ENCODE peak calls at places on chromosomes 13 and 19, in seven cellular contexts. T is endothelial cell of umbilical vein, O is dorsolateral prefrontal cortex, B is endodermal cell, Z is ascending aorta, X is ovary, J is adrenal gland. E is an unnamed sample. For H3K27me3, the result is how much of the 10 kb centered on the place peaks cover.

GRCh38 chr13:77026255-77026782 is 640 bp downstream of the FBXL3 start:
- DNase-seq in T (peak), O (peak), B (peak), Z (peak), X (peak), J (peak), E (peak)

GRCh38 chr13:88051746-88052482 is 380.7 kb downstream of the SLITRK5 start:
- DNase-seq in T (no peak), O (no peak), B (peak), Z (no peak), X (no peak), J (no peak), E (no peak)

GRCh38 chr19:2533686-2534085 is 57.8 kb downstream of the GADD45B start:
- DNase-seq in T (peak), O (no peak), B (no peak), Z (no peak), X (no peak), J (no peak), E (peak)

GRCh38 chr19:15199652-15200574 is 882 bp downstream of the NOTCH3 start:
- DNase-seq in T (no peak), O (no peak), B (peak), Z (no peak), X (peak), J (no peak), E (peak)

GRCh38 chr13:36774895-36775294 is 44.1 kb upstream of the RFXAP start:
- DNase-seq in T (peak), O (no peak), B (no peak), Z (no peak), X (no peak), J (no peak), E (no peak)

GRCh38 chr19:40528078-40528477 is 48.6 kb upstream of the SHKBP1 start:
- DNase-seq in T (no peak), O (no peak), B (no peak), Z (no peak), X (no peak), J (no peak), E (no peak)

GRCh38 chr19:49921871-49922755 is 6.9 kb upstream of the ATF5 start:
- DNase-seq in T (no peak), O (no peak), B (peak), Z (no peak), X (no peak), J (peak), E (peak)

GRCh38 chr13:99979453-99980200 is 2.0 kb upstream of the ZIC2 start:
- DNase-seq in T (no peak), O (no peak), B (peak), Z (no peak), X (no peak), J (no peak), E (no peak)

GRCh38 chr13:49214917-49215376 is 5.2 kb upstream of the MLNR start:
- DNase-seq in T (no peak), O (no peak), B (peak), Z (no peak), X (no peak), J (peak), E (peak)

GRCh38 chr13:105630411-105630810 is 905.1 kb downstream of the EFNB2 start:
- DNase-seq in T (no peak), O (no peak), B (no peak), Z (no peak), X (no peak), J (no peak), E (no peak)

GRCh38 chr19:51564791-51565190 is 6.3 kb upstream of the ZNF175 start:
- DNase-seq in T (no peak), O (no peak), B (peak), Z (no peak), X (no peak), J (no peak), E (no peak)

GRCh38 chr19:38993271-38993670 is 17.7 kb upstream of the FBXO17 start:
- DNase-seq in T (peak), O (no peak), B (no peak), Z (no peak), X (no peak), J (peak), E (peak)

GRCh38 chr13:94558721-94559120 is 37.2 kb downstream of the TGDS start:
- DNase-seq in T (no peak), O (no peak), B (no peak), Z (no peak), X (no peak), J (no peak), E (no peak)

GRCh38 chr13:67632590-67632989 is 402.5 kb upstream of the PCDH9 start:
- DNase-seq in T (no peak), O (no peak), B (no peak), Z (no peak), X (no peak), J (no peak), E (no peak)

GRCh38 chr19:46605356-46605821 is 4.3 kb downstream of the CALM3 start:
- DNase-seq in T (no peak), O (no peak), B (peak), Z (no peak), X (peak), J (no peak), E (no peak)

GRCh38 chr19:48498922-48499321 is 12.7 kb downstream of the LMTK3 start:
- DNase-seq in T (no peak), O (no peak), B (no peak), Z (no peak), X (no peak), J (no peak), E (no peak)

GRCh38 chr19:11422163-11423068 is 3.3 kb upstream of the RGL3 start:
- DNase-seq in T (peak), O (peak), B (peak), Z (peak), X (peak), J (peak), E (peak)

GRCh38 chr13:110405597-110406450 is 98.7 kb downstream of the COL4A2 start:
- DNase-seq in T (no peak), O (no peak), B (no peak), Z (no peak), X (no peak), J (no peak), E (peak)

GRCh38 chr13:67752741-67753140 is 522.6 kb upstream of the PCDH9 start:
- DNase-seq in T (no peak), O (no peak), B (no peak), Z (no peak), X (no peak), J (no peak), E (no peak)

GRCh38 chr19:15673176-15673654 is 328 bp downstream of the CYP4F12 start:
- DNase-seq in T (no peak), O (no peak), B (no peak), Z (no peak), X (no peak), J (peak), E (no peak)

GRCh38 chr13:50731400-50731799 is 112.1 kb downstream of the DLEU7 start:
- DNase-seq in T (peak), O (no peak), B (no peak), Z (no peak), X (no peak), J (no peak), E (peak)

GRCh38 chr13:46211521-46212351 is at the start of gene LRRC63:
- DNase-seq in T (peak), O (peak), B (peak), Z (peak), X (peak), J (peak), E (peak)

GRCh38 chr13:32205426-32206096 is 109.6 kb downstream of the ZAR1L start:
- DNase-seq in T (peak), O (no peak), B (no peak), Z (no peak), X (no peak), J (no peak), E (no peak)

GRCh38 chr19:58476498-58477015 is 405 bp downstream of the ZNF446 start:
- DNase-seq in T (no peak), O (peak), B (no peak), Z (no peak), X (no peak), J (no peak), E (no peak)

GRCh38 chr19:17195106-17195505 is 20.1 kb upstream of the USE1 start:
- DNase-seq in T (no peak), O (no peak), B (no peak), Z (no peak), X (no peak), J (no peak), E (no peak)

GRCh38 chr19:5309438-5310204 is 31.0 kb downstream of the PTPRS start:
- DNase-seq in T (no peak), O (peak), B (peak), Z (no peak), X (peak), J (no peak), E (no peak)

GRCh38 chr19:40357655-40358054 is 9.2 kb downstream of the PLD3 start:
- DNase-seq in T (peak), O (no peak), B (no peak), Z (no peak), X (no peak), J (no peak), E (no peak)

GRCh38 chr13:23792680-23793079 is 96.5 kb downstream of the MIPEP start:
- DNase-seq in T (no peak), O (no peak), B (no peak), Z (no peak), X (no peak), J (no peak), E (no peak)

GRCh38 chr19:5964816-5965565 is 12.9 kb downstream of the RANBP3 start:
- DNase-seq in T (no peak), O (no peak), B (no peak), Z (no peak), X (no peak), J (no peak), E (no peak)

GRCh38 chr13:43316997-43317396 is 293.6 kb downstream of the DNAJC15 start:
- DNase-seq in T (peak), O (peak), B (peak), Z (no peak), X (no peak), J (peak), E (peak)

GRCh38 chr19:29524912-29525870 is 603 bp upstream of the VSTM2B start:
- DNase-seq in T (no peak), O (peak), B (peak), Z (no peak), X (no peak), J (no peak), E (no peak)

GRCh38 chr19:3163230-3163886 is 15.2 kb upstream of the S1PR4 start:
- DNase-seq in T (peak), O (peak), B (peak), Z (no peak), X (peak), J (peak), E (no peak)

GRCh38 chr13:25111557-25111956 is 15.6 kb downstream of the PABPC3 start:
- DNase-seq in T (no peak), O (no peak), B (no peak), Z (no peak), X (no peak), J (no peak), E (peak)

GRCh38 chr13:89925107-89925506 is 1422.4 kb upstream of the MIR17HG start:
- DNase-seq in T (peak), O (no peak), B (peak), Z (no peak), X (no peak), J (no peak), E (peak)

GRCh38 chr19:29421186-29421525 is 104.6 kb upstream of the VSTM2B start:
- DNase-seq in T (no peak), O (no peak), B (no peak), Z (no peak), X (no peak), J (no peak), E (no peak)

GRCh38 chr13:83372786-83373185 is 509.5 kb downstream of the SLITRK1 start:
- DNase-seq in T (no peak), O (no peak), B (no peak), Z (no peak), X (no peak), J (no peak), E (peak)

GRCh38 chr13:20728579-20729300 is 25.2 kb downstream of the IL17D start:
- DNase-seq in T (peak), O (no peak), B (no peak), Z (no peak), X (no peak), J (no peak), E (no peak)

DNA sequence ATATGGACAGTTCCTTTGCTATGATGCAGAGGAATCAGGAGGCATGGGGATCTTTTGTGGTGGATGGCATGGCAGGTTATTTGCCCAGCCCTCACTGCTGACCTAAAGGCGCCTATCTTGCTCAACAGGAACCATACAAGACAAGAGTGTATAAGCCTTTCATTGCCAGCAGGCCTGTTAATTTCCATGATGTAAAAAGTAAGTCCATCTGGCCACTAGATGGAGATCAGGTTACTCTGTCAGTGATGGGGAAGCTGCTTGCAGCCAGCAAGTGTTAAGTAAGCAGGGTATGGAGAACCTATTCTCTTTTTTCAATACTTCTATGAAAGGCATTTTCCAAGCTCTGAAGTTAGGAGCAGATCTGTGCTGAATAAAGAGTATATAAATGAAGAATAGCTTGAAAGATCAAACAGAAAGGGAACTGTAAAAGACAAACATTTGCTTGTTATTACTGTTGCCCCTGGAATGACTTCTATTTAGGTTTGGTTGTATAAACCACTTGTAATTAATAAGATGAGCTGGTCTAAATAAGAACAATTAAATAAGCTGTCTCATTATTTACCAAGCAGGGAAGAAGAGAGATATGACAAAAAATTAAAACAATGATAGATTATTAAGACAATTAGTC is 210.9 kb downstream of the RGCC start:
- DNase-seq in T (peak), O (peak), B (peak), Z (no peak), X (no peak), J (peak), E (peak)
- TF ChIP-seq CTCF in T (peak), O (peak), B (peak), Z (peak), X (peak), J (peak), E (peak)

GRCh38 chr19:34135401-34135800 is 36.9 kb upstream of the LSM14A start:
- DNase-seq in T (no peak), O (no peak), B (no peak), Z (no peak), X (no peak), J (no peak), E (no peak)
- H3K4me3 ChIP-seq in T (no peak), O (no peak), B (peak), Z (no peak), X (no peak), J (no peak), E (no peak)

GRCh38 chr19:13865243-13865577 is 11.7 kb upstream of the NANOS3 start:
- DNase-seq in T (no peak), O (no peak), B (no peak), Z (no peak), X (no peak), J (no peak), E (no peak)

GRCh38 chr19:13869324-13869723 is 7.6 kb upstream of the NANOS3 start:
- DNase-seq in T (no peak), O (no peak), B (no peak), Z (no peak), X (no peak), J (no peak), E (no peak)

GRCh38 chr19:13865578-13866462 is 11.1 kb upstream of the NANOS3 start:
- DNase-seq in T (no peak), O (no peak), B (no peak), Z (no peak), X (peak), J (no peak), E (no peak)

GRCh38 chr19:13866463-13867046 is 10.4 kb upstream of the NANOS3 start:
- DNase-seq in T (no peak), O (peak), B (no peak), Z (no peak), X (no peak), J (no peak), E (no peak)

DNA sequence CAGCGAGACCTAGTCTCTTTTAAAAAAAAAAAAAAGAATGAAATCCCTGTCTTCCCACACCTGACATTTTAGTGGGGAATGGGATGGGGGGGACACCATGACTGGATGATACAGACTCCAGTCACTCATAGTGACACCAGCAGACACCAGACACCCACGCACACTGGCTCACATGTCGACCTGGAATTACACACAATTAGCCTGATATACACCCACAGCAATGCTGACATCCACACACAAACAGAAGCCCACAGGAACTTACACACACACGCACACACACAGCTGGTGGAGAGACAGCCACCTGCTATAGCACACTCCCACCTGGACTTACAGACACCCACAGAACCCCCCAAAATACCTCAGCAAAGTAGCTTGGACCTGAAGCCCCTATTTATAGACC is 8.3 kb upstream of the NANOS3 start:
- DNase-seq in T (no peak), O (no peak), B (no peak), Z (no peak), X (no peak), J (no peak), E (no peak)
- H3K27me3 ChIP-seq in T (under half), O (under half), B (half or more), Z (under half), X (under half), J (under half), E (under half)

GRCh38 chr13:72290962-72291681 is 424.1 kb upstream of the DACH1 start:
- DNase-seq in T (no peak), O (no peak), B (peak), Z (no peak), X (no peak), J (no peak), E (peak)
- TF ChIP-seq CTCF in T (no peak), O (no peak), B (no peak), Z (no peak), X (no peak), J (no peak), E (no peak)

GRCh38 chr13:65260938-65261880 is 1968.9 kb downstream of the PCDH9 start:
- DNase-seq in T (peak), O (no peak), B (no peak), Z (no peak), X (no peak), J (no peak), E (no peak)
- H3K4me3 ChIP-seq in T (no peak), O (no peak), B (no peak), Z (no peak), X (no peak), J (no peak), E (no peak)

GRCh38 chr19:41546386-41546789 is 29.6 kb upstream of the CEACAM21 start:
- DNase-seq in T (no peak), O (no peak), B (no peak), Z (no peak), X (no peak), J (peak), E (no peak)
- H3K27me3 ChIP-seq in T (under half), O (under half), B (under half), Z (under half), X (under half), J (under half), E (under half)

E was measured in bronchial epithelial cell.